ENCODE peak calls at places on chromosomes 4 and X, in six cellular contexts. N, W, C, Y, A and H are unnamed samples.

GRCh38 chr4:3248811-3249661 is at the start of gene MSANTD1:
- DNase-seq in A (no peak), W (peak; percentile 65), N (no peak), Y (no peak), C (no peak), H (peak; percentile 5)

GRCh38 chr4:61214680-61215079 is 14.6 kb downstream of the ADGRL3 start:
- DNase-seq in A (no peak), Y (no peak), C (no peak), N (no peak), W (no peak), H (no peak)

GRCh38 chrX:46257451-46257879 is 287.8 kb downstream of the ZNF674 start:
- DNase-seq in W (no peak), Y (no peak), N (no peak), C (no peak), A (no peak), H (no peak)

GRCh38 chr4:172096771-172097170 is 283.6 kb downstream of the GALNTL6 start:
- DNase-seq in N (no peak), A (no peak), Y (no peak), C (no peak), W (no peak), H (no peak)

GRCh38 chr4:10075158-10075863 is 41.3 kb downstream of the WDR1 start:
- DNase-seq in A (no peak), N (no peak), C (no peak), W (no peak), Y (no peak), H (no peak)

GRCh38 chrX:131366387-131366786 is 77.3 kb upstream of the IGSF1 start:
- DNase-seq in C (no peak), W (peak; percentile 28), Y (no peak), A (no peak), N (peak; percentile 10), H (no peak)

GRCh38 chr4:16083217-16084191 is at the start of gene PROM1:
- DNase-seq in N (no peak), A (peak; percentile 7), W (peak; percentile 81), C (peak; percentile 44), Y (peak; percentile 91), H (peak; percentile 29)

GRCh38 chr4:155666701-155667537 is at the start of gene GUCY1A1:
- DNase-seq in Y (no peak), W (peak; percentile 62), N (peak; percentile 31), C (no peak), A (no peak), H (peak; percentile 71)

GRCh38 chrX:13868481-13869040 is 51.7 kb upstream of the GPM6B start:
- DNase-seq in A (no peak), N (no peak), W (no peak), C (no peak), Y (no peak), H (no peak)

GRCh38 chrX:68902706-68903105 is 73.9 kb downstream of the EFNB1 start:
- DNase-seq in N (no peak), Y (no peak), A (no peak), W (no peak), C (no peak), H (no peak)

GRCh38 chr4:84167579-84167978 is 331.5 kb downstream of the NKX6-1 start:
- DNase-seq in W (peak; percentile 87), A (no peak), C (no peak), Y (no peak), N (no peak), H (peak; percentile 36)

GRCh38 chrX:153310901-153311300 is 10.7 kb downstream of the PNMA6F start:
- DNase-seq in N (no peak), C (no peak), Y (no peak), A (no peak), W (peak; percentile 30), H (no peak)

GRCh38 chr4:121749225-121749624 is 15.7 kb downstream of the SMIM43 start:
- DNase-seq in C (no peak), Y (no peak), N (no peak), W (no peak), A (no peak), H (no peak)

GRCh38 chrX:30830544-30830943 is 58.5 kb downstream of the TAB3 start:
- DNase-seq in W (no peak), A (no peak), Y (no peak), N (no peak), C (no peak), H (no peak)

GRCh38 chr4:23266401-23266800 is 573.7 kb downstream of the GBA3 start:
- DNase-seq in C (no peak), Y (no peak), A (no peak), N (no peak), W (peak; percentile 26), H (no peak)

GRCh38 chr4:3074078-3074845 is at the start of the genes HTT and HTT-AS:
- DNase-seq in C (peak; percentile 96), N (peak; percentile 83), A (peak; percentile 57), Y (peak; percentile 91), W (peak; percentile 95), H (peak; percentile 99)

GRCh38 chrX:9357500-9358139 is 107.2 kb upstream of the TBL1X start:
- DNase-seq in A (no peak), N (no peak), Y (no peak), C (no peak), W (no peak), H (no peak)

GRCh38 chr4:1309261-1310010 is 19.7 kb downstream of the MAEA start:
- DNase-seq in C (peak; percentile 84), N (peak; percentile 88), A (no peak), W (peak; percentile 99), Y (no peak), H (peak; percentile 96)

GRCh38 chr4:121164291-121164690 is at the start of gene TNIP3:
- DNase-seq in N (no peak), C (peak; percentile 47), A (no peak), Y (no peak), W (peak; percentile 73), H (no peak)

GRCh38 chrX:135556055-135556454 is 35.6 kb downstream of the INTS6L start:
- DNase-seq in Y (no peak), A (no peak), W (no peak), N (no peak), C (no peak), H (no peak)